ENCODE peak calls at places on chromosomes 3 and 15, in eight cellular contexts. H, P, N, Q, K, E, B and F are unnamed samples.

GRCh38 chr3:150346956-150347863 is 60.9 kb upstream of the TSC22D2 start:
- DNase-seq in K (no peak), B (no peak), P (no peak), Q (no peak), N (no peak), H (no peak), E (peak), F (peak)

GRCh38 chr15:88878720-88879184 is 16.6 kb downstream of the HAPLN3 start:
- DNase-seq in E (peak), K (peak), H (peak), B (no peak), N (peak), P (no peak), Q (peak), F (peak)

GRCh38 chr3:158801200-158801599 is 654 bp upstream of the MFSD1 start:
- DNase-seq in B (peak), N (peak), P (no peak), H (no peak), K (peak), Q (no peak), E (peak), F (peak)

GRCh38 chr3:133264920-133265319 is 134.9 kb upstream of the BFSP2 start:
- DNase-seq in Q (no peak), B (no peak), P (no peak), N (no peak), K (no peak), E (no peak), H (no peak), F (no peak)

GRCh38 chr3:18389108-18389733 is 35.9 kb downstream of the SATB1 start:
- DNase-seq in P (no peak), E (peak), Q (no peak), N (no peak), H (no peak), K (no peak), B (no peak), F (peak)

GRCh38 chr3:10196389-10197052 is 31.8 kb downstream of the IRAK2 start:
- DNase-seq in K (no peak), E (peak), B (no peak), Q (no peak), H (peak), P (peak), N (peak), F (peak)

GRCh38 chr15:65044724-65045481 is at the start of gene SLC51B:
- DNase-seq in Q (peak), H (peak), K (no peak), N (peak), E (peak), B (peak), P (no peak), F (peak)

GRCh38 chr3:158912188-158912587 is 110.3 kb downstream of the MFSD1 start:
- DNase-seq in Q (no peak), N (no peak), P (no peak), K (no peak), H (no peak), E (peak), B (no peak), F (no peak)

GRCh38 chr3:149767720-149768119 is 15.4 kb upstream of the COMMD2 start:
- DNase-seq in P (no peak), K (no peak), Q (no peak), H (no peak), B (no peak), N (no peak), E (no peak), F (no peak)

GRCh38 chr3:87298111-87298718 is 21.8 kb upstream of the POU1F1 start:
- DNase-seq in E (peak), N (no peak), P (no peak), H (no peak), Q (no peak), K (no peak), B (no peak), F (peak)

GRCh38 chr3:173650596-173650995 is 253.1 kb downstream of the NLGN1 start:
- DNase-seq in K (no peak), E (no peak), N (no peak), B (no peak), H (no peak), P (no peak), Q (no peak), F (no peak)

GRCh38 chr3:20039765-20040475 is at the start of gene KAT2B:
- DNase-seq in K (peak), Q (peak), N (peak), H (peak), P (peak), E (peak), B (peak), F (peak)

GRCh38 chr3:59839283-59839682 is 789.5 kb upstream of the CFAP20DC start:
- DNase-seq in K (no peak), N (no peak), Q (no peak), H (no peak), E (peak), B (no peak), P (no peak), F (peak)

GRCh38 chr3:188656196-188656982 is 502.4 kb downstream of the LPP start:
- DNase-seq in E (peak), Q (no peak), H (no peak), B (no peak), P (no peak), N (no peak), K (no peak), F (peak)

GRCh38 chr3:172138792-172139507 is 99.6 kb downstream of the FNDC3B start:
- DNase-seq in N (peak), H (no peak), K (peak), P (no peak), B (peak), E (peak), Q (no peak), F (peak)

GRCh38 chr15:48073881-48074280 is 46.9 kb upstream of the SLC24A5 start:
- DNase-seq in E (no peak), N (no peak), H (no peak), K (no peak), P (no peak), Q (no peak), B (no peak), F (no peak)

DNA sequence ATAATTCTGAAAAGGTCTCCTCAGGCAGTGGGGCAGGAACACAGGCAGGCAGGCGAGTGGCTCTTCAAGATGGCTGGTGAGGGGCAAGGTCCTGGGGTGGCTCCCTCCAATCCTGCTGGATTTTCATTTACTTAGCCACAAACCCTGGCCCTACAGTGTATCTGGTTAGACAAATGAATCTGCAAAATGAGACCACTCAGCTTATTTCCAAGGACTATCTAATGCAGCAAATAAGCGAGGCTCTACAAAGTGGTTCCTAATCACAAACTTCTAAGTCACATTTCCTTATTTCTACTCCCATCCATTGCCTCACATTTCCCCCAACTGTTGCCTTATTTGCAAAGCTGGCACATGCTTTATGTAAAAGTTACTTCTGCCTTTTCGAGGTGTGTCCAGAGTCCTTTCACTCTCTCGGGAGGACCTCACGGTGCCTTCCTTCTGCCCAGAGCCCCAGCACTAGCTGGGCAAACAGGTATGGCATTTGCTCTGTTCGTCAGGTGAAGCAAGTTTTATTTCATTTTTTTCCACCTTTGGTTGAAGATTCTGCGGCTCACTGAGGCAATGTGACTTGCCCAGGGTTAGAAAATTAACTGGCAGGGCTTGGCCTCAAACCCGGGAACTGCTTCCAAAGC is 40.4 kb downstream of the CCDC12 start:
- DNase-seq in Q (no peak), P (no peak), H (no peak), N (no peak), K (no peak), E (no peak), B (no peak), F (no peak)
- TF ChIP-seq CTCF in Q (no peak), P (no peak), H (no peak), N (no peak), K (no peak), E (no peak), B (no peak), F (no peak)

GRCh38 chr3:42425736-42426407 is 15.5 kb upstream of the LYZL4 start:
- DNase-seq in B (no peak), E (no peak), N (no peak), P (no peak), K (no peak), H (no peak), Q (no peak), F (no peak)
- TF ChIP-seq CTCF in B (no peak), E (no peak), N (no peak), P (no peak), K (no peak), H (no peak), Q (no peak), F (no peak)

GRCh38 chr3:56711344-56711743 is 28.3 kb upstream of the TASOR start:
- DNase-seq in H (no peak), E (no peak), N (no peak), B (no peak), Q (no peak), P (no peak), K (no peak), F (no peak)
- TF ChIP-seq CTCF in H (no peak), E (no peak), N (no peak), B (no peak), Q (no peak), P (no peak), K (no peak), F (no peak)

DNA sequence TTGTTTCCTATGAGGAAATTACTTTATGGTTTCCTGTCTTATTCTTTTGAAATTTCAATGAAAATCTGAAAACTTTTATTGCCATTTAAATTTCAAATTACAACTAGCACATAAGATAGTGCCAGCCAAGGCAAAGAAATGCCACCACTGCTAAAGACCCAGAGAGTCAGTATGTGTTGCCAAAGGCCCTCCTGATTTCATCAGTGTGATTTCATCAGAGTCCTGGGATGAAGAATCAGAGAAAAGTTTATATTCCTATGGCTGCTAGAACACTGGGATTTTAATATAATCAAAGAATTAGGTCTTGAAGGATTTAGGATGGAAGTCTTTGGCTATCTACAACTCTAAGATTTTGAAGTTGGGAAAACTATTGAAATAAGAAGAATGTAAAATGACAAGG is 434.2 kb upstream of the CCDC54 start:
- DNase-seq in P (no peak), H (no peak), K (no peak), E (no peak), B (no peak), N (no peak), Q (no peak), F (no peak)
- TF ChIP-seq CTCF in P (no peak), H (no peak), K (no peak), E (no peak), B (no peak), N (no peak), Q (no peak), F (no peak)

GRCh38 chr3:47685037-47685436 is 96.7 kb downstream of the SMARCC1 start:
- DNase-seq in E (peak), Q (no peak), H (no peak), N (no peak), K (no peak), P (no peak), B (no peak), F (peak)

GRCh38 chr3:47678446-47679338 is 100.0 kb upstream of the CSPG5 start:
- DNase-seq in N (no peak), K (no peak), H (no peak), Q (no peak), P (no peak), B (no peak), E (no peak), F (no peak)

DNA sequence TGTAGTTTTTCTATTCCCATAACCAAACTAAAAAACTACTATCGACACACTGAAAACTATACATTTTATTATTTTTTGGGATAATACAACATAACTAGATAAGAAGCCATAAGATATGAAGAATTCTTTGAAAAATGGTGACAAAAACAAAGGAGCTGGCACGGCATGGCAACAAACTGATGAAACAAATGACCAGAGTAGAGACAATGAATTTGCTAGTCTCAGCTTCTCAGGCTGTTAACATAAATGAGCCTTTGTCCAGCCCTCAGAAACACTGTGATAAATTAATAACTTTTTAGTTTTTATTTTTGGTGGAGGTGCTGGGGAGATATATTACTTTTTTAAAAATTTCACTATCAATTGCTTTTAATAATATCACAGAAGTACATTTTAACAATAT is 100.7 kb downstream of the SMARCC1 start:
- DNase-seq in N (no peak), B (no peak), Q (no peak), P (no peak), H (no peak), E (no peak), K (no peak), F (no peak)
- TF ChIP-seq CTCF in N (no peak), B (no peak), Q (no peak), P (no peak), H (no peak), E (no peak), K (no peak), F (no peak)

GRCh38 chr3:101635954-101636798 is 40.8 kb downstream of the ZBTB11 start:
- DNase-seq in E (peak), H (peak), B (peak), Q (peak), K (peak), N (peak), P (peak), F (peak)
- TF ChIP-seq CTCF in E (peak), H (peak), B (peak), Q (peak), K (peak), N (peak), P (peak), F (peak)

GRCh38 chr3:8659242-8659641 is 14.6 kb upstream of the SSUH2 start:
- DNase-seq in H (no peak), K (no peak), N (no peak), P (no peak), B (no peak), E (no peak), Q (no peak), F (no peak)

GRCh38 chr3:8662594-8662993 is 18.0 kb upstream of the SSUH2 start:
- DNase-seq in Q (no peak), E (no peak), P (no peak), N (no peak), K (no peak), H (no peak), B (no peak), F (no peak)

GRCh38 chr3:8658326-8659212 is 14.0 kb upstream of the SSUH2 start:
- DNase-seq in H (peak), Q (no peak), P (peak), N (peak), B (peak), K (no peak), E (peak), F (peak)

GRCh38 chr3:8660271-8660731 is 15.7 kb upstream of the SSUH2 start:
- DNase-seq in B (no peak), Q (no peak), K (no peak), P (no peak), H (no peak), E (peak), N (no peak), F (no peak)

GRCh38 chr3:8660781-8661180 is 16.2 kb upstream of the SSUH2 start:
- DNase-seq in K (no peak), E (peak), B (no peak), N (no peak), Q (no peak), H (no peak), P (no peak), F (no peak)
- TF ChIP-seq CTCF in K (no peak), E (no peak), B (no peak), N (no peak), Q (no peak), H (no peak), P (no peak), F (no peak)

GRCh38 chr15:27844018-27844666 is 255.0 kb downstream of the OCA2 start:
- DNase-seq in H (no peak), B (no peak), P (no peak), K (no peak), N (no peak), E (peak), Q (no peak), F (peak)
- TF ChIP-seq CTCF in H (no peak), B (no peak), P (no peak), K (no peak), N (no peak), E (peak), Q (no peak), F (no peak)